ENCODE peak calls at places on chromosomes 11 and 22, in nine cellular contexts. One of them, this sample, is unnamed.

GRCh38 chr11:504053-504993 is 2.7 kb downstream of the RNH1 start:
- DNase-seq in C1 segment of cervical spinal cord: no peak
- DNase-seq in NCI-H1092: no peak
- DNase-seq in activated CD4-positive, alpha-beta T cell treated with anti-CD3 and anti-CD28 coated beads, Interleukin-2, amount 10 ng/mL, durations not matched to agents 24 days and 14 days: peak; percentile 76
- DNase-seq in H4: no peak
- DNase-seq in astrocyte of the cerebellum: no peak
- DNase-seq in WTC11: no peak
- DNase-seq in AML-193: no peak
- DNase-seq in memory B cell: no peak
- DNase-seq in this sample: no peak

GRCh38 chr22:25829808-25830777 is 88.1 kb downstream of the MYO18B start:
- DNase-seq in C1 segment of cervical spinal cord: no peak
- DNase-seq in NCI-H1092: no peak
- DNase-seq in activated CD4-positive, alpha-beta T cell treated with anti-CD3 and anti-CD28 coated beads, Interleukin-2, amount 10 ng/mL, durations not matched to agents 24 days and 14 days: no peak
- DNase-seq in H4: peak; percentile 9
- DNase-seq in astrocyte of the cerebellum: no peak
- DNase-seq in WTC11: no peak
- DNase-seq in AML-193: no peak
- DNase-seq in memory B cell: no peak
- DNase-seq in this sample: no peak

GRCh38 chr22:38735465-38736256 is 20.1 kb downstream of the SUN2 start:
- DNase-seq in C1 segment of cervical spinal cord: no peak
- DNase-seq in NCI-H1092: no peak
- DNase-seq in activated CD4-positive, alpha-beta T cell treated with anti-CD3 and anti-CD28 coated beads, Interleukin-2, amount 10 ng/mL, durations not matched to agents 24 days and 14 days: peak; percentile 71
- DNase-seq in H4: no peak
- DNase-seq in astrocyte of the cerebellum: no peak
- DNase-seq in WTC11: no peak
- DNase-seq in AML-193: no peak
- DNase-seq in memory B cell: no peak
- DNase-seq in this sample: no peak

GRCh38 chr11:121416909-121417567 is 35.1 kb upstream of the SORL1 start:
- DNase-seq in C1 segment of cervical spinal cord: peak; percentile 58
- DNase-seq in NCI-H1092: no peak
- DNase-seq in activated CD4-positive, alpha-beta T cell treated with anti-CD3 and anti-CD28 coated beads, Interleukin-2, amount 10 ng/mL, durations not matched to agents 24 days and 14 days: peak; percentile 83
- DNase-seq in H4: peak; percentile 99
- DNase-seq in astrocyte of the cerebellum: peak; percentile 99
- DNase-seq in WTC11: no peak
- DNase-seq in AML-193: peak; percentile 99
- DNase-seq in memory B cell: no peak
- DNase-seq in this sample: peak; percentile 52

GRCh38 chr11:58178444-58178843 is 10.4 kb upstream of the OR9Q2 start:
- DNase-seq in C1 segment of cervical spinal cord: no peak
- DNase-seq in NCI-H1092: no peak
- DNase-seq in activated CD4-positive, alpha-beta T cell treated with anti-CD3 and anti-CD28 coated beads, Interleukin-2, amount 10 ng/mL, durations not matched to agents 24 days and 14 days: no peak
- DNase-seq in H4: no peak
- DNase-seq in astrocyte of the cerebellum: no peak
- DNase-seq in WTC11: no peak
- DNase-seq in AML-193: no peak
- DNase-seq in memory B cell: no peak
- DNase-seq in this sample: no peak

GRCh38 chr11:57180141-57180561 is 1.6 kb upstream of the LRRC55 start:
- DNase-seq in C1 segment of cervical spinal cord: no peak
- DNase-seq in NCI-H1092: no peak
- DNase-seq in activated CD4-positive, alpha-beta T cell treated with anti-CD3 and anti-CD28 coated beads, Interleukin-2, amount 10 ng/mL, durations not matched to agents 24 days and 14 days: no peak
- DNase-seq in H4: no peak
- DNase-seq in astrocyte of the cerebellum: no peak
- DNase-seq in WTC11: peak; percentile 55
- DNase-seq in AML-193: no peak
- DNase-seq in memory B cell: no peak
- DNase-seq in this sample: no peak

GRCh38 chr22:32123657-32124056 is 35.4 kb downstream of the C22orf42 start:
- DNase-seq in C1 segment of cervical spinal cord: no peak
- DNase-seq in NCI-H1092: no peak
- DNase-seq in activated CD4-positive, alpha-beta T cell treated with anti-CD3 and anti-CD28 coated beads, Interleukin-2, amount 10 ng/mL, durations not matched to agents 24 days and 14 days: no peak
- DNase-seq in H4: no peak
- DNase-seq in astrocyte of the cerebellum: no peak
- DNase-seq in WTC11: peak; percentile 69
- DNase-seq in AML-193: no peak
- DNase-seq in memory B cell: no peak
- DNase-seq in this sample: no peak

GRCh38 chr11:71527576-71528210 is 626 bp downstream of the KRTAP5-7 start:
- DNase-seq in C1 segment of cervical spinal cord: no peak
- DNase-seq in NCI-H1092: no peak
- DNase-seq in activated CD4-positive, alpha-beta T cell treated with anti-CD3 and anti-CD28 coated beads, Interleukin-2, amount 10 ng/mL, durations not matched to agents 24 days and 14 days: no peak
- DNase-seq in H4: no peak
- DNase-seq in astrocyte of the cerebellum: no peak
- DNase-seq in WTC11: no peak
- DNase-seq in AML-193: no peak
- DNase-seq in memory B cell: no peak
- DNase-seq in this sample: no peak

GRCh38 chr22:22168190-22168940 is 76.2 kb upstream of the VPREB1 start:
- DNase-seq in C1 segment of cervical spinal cord: no peak
- DNase-seq in NCI-H1092: peak; percentile 10
- DNase-seq in activated CD4-positive, alpha-beta T cell treated with anti-CD3 and anti-CD28 coated beads, Interleukin-2, amount 10 ng/mL, durations not matched to agents 24 days and 14 days: no peak
- DNase-seq in H4: peak; percentile 49
- DNase-seq in astrocyte of the cerebellum: peak; percentile 9
- DNase-seq in WTC11: no peak
- DNase-seq in AML-193: no peak
- DNase-seq in memory B cell: peak; percentile 40
- DNase-seq in this sample: no peak

GRCh38 chr11:96017872-96018271 is 94.0 kb upstream of the MTMR2 start:
- DNase-seq in C1 segment of cervical spinal cord: no peak
- DNase-seq in NCI-H1092: no peak
- DNase-seq in activated CD4-positive, alpha-beta T cell treated with anti-CD3 and anti-CD28 coated beads, Interleukin-2, amount 10 ng/mL, durations not matched to agents 24 days and 14 days: no peak
- DNase-seq in H4: no peak
- DNase-seq in astrocyte of the cerebellum: no peak
- DNase-seq in WTC11: no peak
- DNase-seq in AML-193: no peak
- DNase-seq in memory B cell: no peak
- DNase-seq in this sample: no peak

GRCh38 chr22:36252754-36253522 is at the start of gene APOL1:
- DNase-seq in C1 segment of cervical spinal cord: no peak
- DNase-seq in NCI-H1092: no peak
- DNase-seq in activated CD4-positive, alpha-beta T cell treated with anti-CD3 and anti-CD28 coated beads, Interleukin-2, amount 10 ng/mL, durations not matched to agents 24 days and 14 days: peak; percentile 90
- DNase-seq in H4: peak; percentile 77
- DNase-seq in astrocyte of the cerebellum: no peak
- DNase-seq in WTC11: no peak
- DNase-seq in AML-193: peak; percentile 24
- DNase-seq in memory B cell: peak; percentile 35
- DNase-seq in this sample: peak; percentile 48

GRCh38 chr11:132072880-132073213 is 702.4 kb downstream of the NTM start:
- DNase-seq in C1 segment of cervical spinal cord: no peak
- DNase-seq in NCI-H1092: no peak
- DNase-seq in activated CD4-positive, alpha-beta T cell treated with anti-CD3 and anti-CD28 coated beads, Interleukin-2, amount 10 ng/mL, durations not matched to agents 24 days and 14 days: no peak
- DNase-seq in H4: no peak
- DNase-seq in astrocyte of the cerebellum: no peak
- DNase-seq in WTC11: no peak
- DNase-seq in AML-193: no peak
- DNase-seq in memory B cell: no peak
- DNase-seq in this sample: no peak

GRCh38 chr11:59997800-59998199 is 19.2 kb upstream of the OOSP4B start:
- DNase-seq in C1 segment of cervical spinal cord: no peak
- DNase-seq in NCI-H1092: no peak
- DNase-seq in activated CD4-positive, alpha-beta T cell treated with anti-CD3 and anti-CD28 coated beads, Interleukin-2, amount 10 ng/mL, durations not matched to agents 24 days and 14 days: no peak
- DNase-seq in H4: no peak
- DNase-seq in astrocyte of the cerebellum: no peak
- DNase-seq in WTC11: no peak
- DNase-seq in AML-193: no peak
- DNase-seq in memory B cell: no peak
- DNase-seq in this sample: no peak